ENCODE peak calls at places on chromosomes 4 and X, in seven cellular contexts. I is foreskin fibroblast, F is adipocyte, Z is Caco-2, W is fibroblast of mammary gland, O is T-cell, D is anterior cingulate cortex. Y is an unnamed sample.

GRCh38 chr4:6001965-6002833 is 16.0 kb downstream of the C4orf50 start:
- DNase-seq in I (no peak), F (no peak), Z (no peak), W (no peak), O (no peak), D (no peak), Y (no peak)

GRCh38 chrX:54560411-54560810 is 30.4 kb downstream of the GNL3L start:
- DNase-seq in I (no peak), F (no peak), Z (no peak), W (no peak), O (no peak), D (no peak), Y (no peak)

GRCh38 chr4:42150653-42151567 is 1.5 kb downstream of the BEND4 start:
- DNase-seq in I (no peak), F (peak), Z (no peak), W (no peak), O (no peak), D (no peak), Y (peak)

GRCh38 chr4:168766537-168767316 is 243.3 kb downstream of the CBR4 start:
- DNase-seq in I (peak), F (peak), Z (no peak), W (peak), O (no peak), D (no peak), Y (no peak)

GRCh38 chr4:102759835-102760644 is 728 bp downstream of the MANBA start:
- DNase-seq in I (peak), F (peak), Z (peak), W (peak), O (peak), D (peak), Y (peak)

GRCh38 chr4:182925298-182925738 is 8.1 kb upstream of the DCTD start:
- DNase-seq in I (peak), F (peak), Z (peak), W (peak), O (peak), D (peak), Y (peak)

GRCh38 chr4:36267491-36268254 is 13.7 kb upstream of the DTHD1 start:
- DNase-seq in I (no peak), F (no peak), Z (no peak), W (no peak), O (no peak), D (no peak), Y (no peak)

GRCh38 chr4:4541040-4541631 is 712 bp downstream of the STX18 start:
- DNase-seq in I (peak), F (peak), Z (peak), W (peak), O (peak), D (no peak), Y (no peak)

GRCh38 chr4:110106946-110107325 is 91.5 kb downstream of the ELOVL6 start:
- DNase-seq in I (peak), F (peak), Z (peak), W (peak), O (no peak), D (no peak), Y (no peak)

GRCh38 chr4:126851391-126851790 is 781.4 kb upstream of the INTU start:
- DNase-seq in I (peak), F (no peak), Z (no peak), W (peak), O (no peak), D (no peak), Y (no peak)

GRCh38 chr4:81737865-81738559 is 266.3 kb upstream of the RASGEF1B start:
- DNase-seq in I (no peak), F (no peak), Z (no peak), W (no peak), O (no peak), D (no peak), Y (no peak)

GRCh38 chrX:9865804-9866471 is 79.7 kb downstream of the SHROOM2 start:
- DNase-seq in I (no peak), F (no peak), Z (no peak), W (peak), O (no peak), D (no peak), Y (no peak)

GRCh38 chrX:71911023-71911730 is 532 bp downstream of the NHSL2 start:
- DNase-seq in I (no peak), F (peak), Z (no peak), W (no peak), O (peak), D (no peak), Y (peak)

GRCh38 chrX:65601530-65602281 is 65.7 kb upstream of the MSN start:
- DNase-seq in I (peak), F (peak), Z (no peak), W (peak), O (peak), D (peak), Y (no peak)

GRCh38 chr4:104436542-104436941 is 58.2 kb downstream of the CXXC4 start:
- DNase-seq in I (no peak), F (no peak), Z (no peak), W (no peak), O (no peak), D (no peak), Y (no peak)

GRCh38 chrX:9466115-9466495 is 1.2 kb downstream of the TBL1X start:
- DNase-seq in I (peak), F (peak), Z (peak), W (peak), O (peak), D (peak), Y (peak)

GRCh38 chr4:72974694-72975487 is 94.6 kb downstream of the COX18 start:
- DNase-seq in I (peak), F (peak), Z (no peak), W (no peak), O (no peak), D (no peak), Y (no peak)

GRCh38 chr4:2304877-2305561 is 43.1 kb upstream of the MXD4 start:
- DNase-seq in I (no peak), F (no peak), Z (no peak), W (no peak), O (no peak), D (no peak), Y (no peak)

GRCh38 chr4:13547563-13548041 is 3.3 kb upstream of the NKX3-2 start:
- DNase-seq in I (no peak), F (no peak), Z (peak), W (no peak), O (no peak), D (no peak), Y (peak)

GRCh38 chrX:15567886-15568616 is 32.7 kb downstream of the ACE2 start:
- DNase-seq in I (no peak), F (peak), Z (no peak), W (no peak), O (no peak), D (no peak), Y (no peak)

GRCh38 chr4:147362868-147363440 is 117.9 kb upstream of the EDNRA start:
- DNase-seq in I (peak), F (peak), Z (no peak), W (peak), O (no peak), D (no peak), Y (no peak)

GRCh38 chr4:2040391-2041233 is 18.5 kb upstream of the NAT8L start:
- DNase-seq in I (no peak), F (no peak), Z (no peak), W (no peak), O (no peak), D (no peak), Y (peak)

GRCh38 chr4:20252656-20253271 is 1.1 kb downstream of the SLIT2 start:
- DNase-seq in I (peak), F (peak), Z (no peak), W (peak), O (no peak), D (no peak), Y (peak)

GRCh38 chrX:118864063-118864630 is 40.5 kb downstream of the ZCCHC12 start:
- DNase-seq in I (no peak), F (no peak), Z (no peak), W (no peak), O (no peak), D (no peak), Y (no peak)

GRCh38 chrX:69109706-69110635 is 55.3 kb downstream of the PJA1 start:
- DNase-seq in I (no peak), F (peak), Z (peak), W (peak), O (no peak), D (no peak), Y (peak)

GRCh38 chrX:11577603-11578002 is 88.1 kb downstream of the ARHGAP6 start:
- DNase-seq in I (no peak), F (no peak), Z (no peak), W (no peak), O (no peak), D (no peak), Y (no peak)

Y was measured in neural progenitor cell.